ENCODE peak calls at places on chromosomes 4 and X, in eight cellular contexts. Q is GM23248; W is DND-41; R is CD4-positive, CD25-positive, alpha-beta regulatory T cell; V is Panc1; U is Peyer's patch; X is upper lobe of right lung; O is transverse colon. N is an unnamed sample. For H3K4me1 and H3K36me3, the result is how much of the 10 kb centered on the place peaks cover.

GRCh38 chr4:62320612-62321011 is 1120.5 kb downstream of the ADGRL3 start:
- DNase-seq in W (no peak), V (no peak), Q (no peak), U (no peak), O (no peak), X (no peak), R (no peak), N (no peak)

GRCh38 chrX:10111364-10112148 is 45.2 kb upstream of the CLCN4 start:
- DNase-seq in V (no peak), O (peak), W (no peak), X (no peak), Q (peak), R (peak), U (peak), N (peak)

GRCh38 chr4:88054229-88054628 is 46.8 kb downstream of the PKD2 start:
- DNase-seq in X (no peak), U (no peak), Q (peak), W (no peak), V (no peak), R (no peak), O (no peak), N (no peak)

GRCh38 chr4:35228318-35228717 is 1016.0 kb downstream of the ARAP2 start:
- DNase-seq in Q (no peak), X (no peak), V (no peak), R (no peak), U (no peak), W (no peak), O (no peak), N (no peak)

GRCh38 chr4:102759835-102760644 is 728 bp downstream of the MANBA start:
- DNase-seq in W (peak), Q (peak), V (no peak), O (peak), X (no peak), R (peak), U (peak), N (peak)

GRCh38 chr4:120156115-120156718 is 89.6 kb upstream of the MAD2L1 start:
- DNase-seq in R (no peak), X (no peak), W (peak), O (no peak), U (no peak), V (peak), Q (peak), N (peak)

GRCh38 chr4:176302283-176303275 is 17.2 kb upstream of the SPCS3 start:
- DNase-seq in V (peak), Q (peak), X (no peak), U (no peak), W (no peak), R (no peak), O (no peak), N (no peak)

GRCh38 chr4:115323106-115323684 is 209.8 kb upstream of the NDST4 start:
- DNase-seq in O (no peak), U (no peak), X (no peak), W (no peak), R (no peak), V (no peak), Q (peak), N (no peak)

GRCh38 chr4:96092151-96092705 is 252.3 kb downstream of the PDHA2 start:
- DNase-seq in V (no peak), W (no peak), Q (no peak), U (no peak), O (no peak), X (no peak), R (no peak), N (no peak)

DNA sequence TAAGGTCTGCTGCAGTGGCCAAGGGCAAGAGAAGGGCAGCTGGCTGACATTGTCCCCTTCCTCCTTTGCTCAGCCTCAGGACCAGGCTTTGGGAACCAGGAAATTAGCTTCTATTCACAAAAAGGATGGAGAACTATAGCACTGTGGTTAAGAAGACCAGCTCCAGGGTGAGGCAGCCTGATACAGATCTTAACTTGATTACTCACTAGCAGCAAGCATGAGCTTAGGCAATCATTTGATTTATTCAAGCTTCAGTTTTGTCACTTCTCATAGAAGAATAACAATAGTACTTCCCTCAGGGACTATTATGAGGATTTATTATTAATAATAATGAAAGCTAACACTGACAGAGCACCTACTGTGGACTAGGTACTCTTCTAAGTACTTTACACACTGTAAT is 130.6 kb upstream of the PAK3 start:
- DNase-seq in U (no peak), Q (no peak), X (no peak), R (no peak), V (no peak), O (no peak), W (no peak), N (no peak)
- H3K4me1 ChIP-seq in U (under half), Q (under half), X (under half), R (under half), V (under half), O (under half), W (under half), N (under half)

DNA sequence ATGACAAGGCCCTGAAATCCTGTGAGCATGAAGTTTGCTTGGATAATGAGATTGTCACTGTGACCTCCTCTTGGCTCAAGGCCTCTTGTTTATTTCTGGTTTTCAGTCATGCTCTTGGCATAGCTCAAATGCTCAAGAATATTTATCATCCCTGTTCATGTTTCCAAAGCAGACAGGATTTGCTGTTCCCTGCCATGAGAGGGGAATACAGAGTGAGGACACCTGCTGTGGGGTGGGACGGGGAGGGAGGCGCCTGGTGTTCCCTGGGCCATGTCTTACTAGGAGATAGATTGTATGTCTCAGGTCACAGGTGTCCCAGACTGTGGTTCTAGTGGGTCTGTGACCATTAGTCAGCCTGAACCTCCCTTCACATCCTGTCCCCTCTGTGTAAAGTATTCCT is 34.9 kb upstream of the SH3RF1 start:
- DNase-seq in O (no peak), V (no peak), W (no peak), X (no peak), U (no peak), R (no peak), Q (no peak), N (no peak)
- H3K36me3 ChIP-seq in O (under half), V (under half), W (under half), X (under half), U (under half), R (under half), Q (under half), N (under half)

GRCh38 chr4:2874861-2875260 is 31.2 kb downstream of the ADD1 start:
- DNase-seq in W (no peak), V (no peak), Q (no peak), X (no peak), R (no peak), U (no peak), O (no peak), N (no peak)

GRCh38 chr4:2879026-2879425 is 35.4 kb downstream of the ADD1 start:
- DNase-seq in W (no peak), R (no peak), V (no peak), U (no peak), X (no peak), O (no peak), Q (no peak), N (no peak)

GRCh38 chr4:2873329-2873728 is 29.7 kb downstream of the ADD1 start:
- DNase-seq in O (no peak), V (no peak), X (no peak), R (no peak), W (no peak), Q (no peak), U (no peak), N (no peak)

GRCh38 chr4:2878346-2878745 is 34.7 kb downstream of the ADD1 start:
- DNase-seq in Q (no peak), X (no peak), U (no peak), V (no peak), R (no peak), O (no peak), W (no peak), N (no peak)

DNA sequence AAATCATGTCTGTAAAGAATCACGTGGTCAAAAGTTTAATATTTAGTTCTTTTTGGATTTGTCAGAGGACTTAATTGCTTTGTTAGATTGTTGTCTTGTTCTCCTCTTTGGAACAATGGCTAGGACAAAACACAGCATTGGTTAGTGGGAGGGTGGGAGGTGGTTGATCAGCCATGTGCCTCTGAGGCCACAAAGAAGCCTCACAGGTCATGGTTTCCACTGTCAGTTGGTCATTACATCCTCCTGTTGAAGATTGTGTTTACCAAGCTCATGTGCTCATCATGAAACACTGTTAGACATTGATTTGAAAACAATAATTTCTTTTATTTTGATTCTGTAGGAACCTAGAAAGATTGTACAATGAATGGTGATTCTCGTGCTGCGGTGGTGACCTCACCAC is 31.9 kb downstream of the ADD1 start:
- DNase-seq in U (no peak), V (no peak), X (no peak), R (no peak), O (no peak), W (no peak), Q (no peak), N (no peak)
- H3K4me1 ChIP-seq in U (under half), V (under half), X (under half), R (under half), O (under half), W (under half), Q (under half), N (under half)

GRCh38 chr4:869776-870175 is 43.8 kb upstream of the CPLX1 start:
- DNase-seq in Q (no peak), R (no peak), W (no peak), O (no peak), U (no peak), X (no peak), V (no peak), N (no peak)

GRCh38 chr4:866761-867390 is 40.9 kb upstream of the CPLX1 start:
- DNase-seq in R (no peak), O (no peak), Q (no peak), U (no peak), W (no peak), X (no peak), V (no peak), N (no peak)

GRCh38 chr4:866068-866760 is 40.3 kb upstream of the CPLX1 start:
- DNase-seq in U (no peak), Q (no peak), X (no peak), W (no peak), R (no peak), V (no peak), O (no peak), N (no peak)

GRCh38 chr4:868421-868820 is 42.5 kb upstream of the CPLX1 start:
- DNase-seq in X (no peak), W (no peak), O (no peak), Q (no peak), R (no peak), U (no peak), V (no peak), N (no peak)

DNA sequence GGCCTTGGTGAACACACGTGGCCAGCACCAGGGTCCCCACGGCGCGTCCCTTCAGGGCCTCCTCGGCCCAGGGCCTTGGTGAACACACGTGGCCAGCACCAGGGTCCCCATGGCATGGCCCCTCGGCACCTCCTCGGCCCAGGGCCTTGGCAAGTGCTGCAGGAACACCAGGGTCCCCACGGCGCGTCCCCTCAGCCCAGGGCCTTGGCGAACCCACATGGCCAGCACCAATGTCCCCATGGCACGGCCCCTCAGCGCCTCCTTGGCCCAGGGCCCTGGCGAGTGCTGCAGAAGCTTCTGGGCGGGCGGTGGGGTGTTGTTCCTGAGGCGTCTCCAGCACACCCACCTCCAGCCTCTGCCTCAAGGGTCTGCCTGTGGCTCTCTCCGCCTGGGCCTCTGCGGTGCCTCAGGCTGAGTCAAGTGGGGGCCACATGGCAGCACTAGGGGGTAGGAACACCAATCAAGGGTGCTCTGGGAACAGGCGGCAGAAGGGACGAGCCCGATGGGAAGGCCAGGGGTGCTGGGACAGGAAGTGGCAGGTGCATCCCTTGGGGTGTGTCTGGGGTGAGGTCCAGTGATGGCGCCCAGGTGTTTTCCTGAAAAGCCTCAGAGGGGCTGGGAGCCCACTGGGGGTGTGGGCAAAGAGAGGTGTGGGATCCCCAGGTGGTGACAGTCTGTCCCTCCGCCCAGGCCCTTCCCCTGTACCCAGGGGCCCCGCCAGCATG is 41.8 kb upstream of the CPLX1 start:
- DNase-seq in Q (no peak), R (no peak), O (no peak), V (no peak), X (no peak), U (no peak), W (no peak), N (no peak)
- H3K36me3 ChIP-seq in Q (under half), R (under half), O (under half), V (under half), X (half or more), U (under half), W (half or more), N (under half)

GRCh38 chr4:150130953-150131352 is 52.7 kb downstream of the DCLK2 start:
- DNase-seq in R (no peak), W (no peak), X (no peak), U (no peak), O (no peak), V (no peak), Q (peak), N (no peak)

GRCh38 chr4:150126880-150127236 is 48.6 kb downstream of the DCLK2 start:
- DNase-seq in U (no peak), R (no peak), Q (peak), X (no peak), W (no peak), O (no peak), V (no peak), N (no peak)

GRCh38 chr4:150123982-150124670 is 45.9 kb downstream of the DCLK2 start:
- DNase-seq in W (no peak), O (no peak), V (no peak), Q (no peak), R (no peak), X (no peak), U (no peak), N (no peak)

GRCh38 chr4:150126201-150126879 is 48.1 kb downstream of the DCLK2 start:
- DNase-seq in O (no peak), V (no peak), U (no peak), X (no peak), W (no peak), R (no peak), Q (peak), N (peak)

GRCh38 chr4:150127757-150128156 is 49.5 kb downstream of the DCLK2 start:
- DNase-seq in W (no peak), V (no peak), Q (no peak), R (no peak), X (no peak), U (no peak), O (no peak), N (no peak)
- H3K4me1 ChIP-seq in W (under half), V (under half), Q (under half), R (under half), X (under half), U (under half), O (under half), N (under half)

N was measured in OCI-LY7.